ENCODE peak calls at places on chromosomes 5 and 9, in six cellular contexts. R is NCI-H2171; V is NCI-H1105; B is iris pigment epithelial cell; C is activated T-cell treated with anti-CD3 and anti-CD28 coated beads, Interleukin-2, amount 50 U/mL, for 1 hour; H is adipocyte. Q is an unnamed sample.

GRCh38 chr5:150137168-150137957 is 18.3 kb downstream of the PDGFRB start:
- DNase-seq in R (no peak), V (no peak), B (peak; percentile 65), C (no peak), H (peak; percentile 43), Q (no peak)

GRCh38 chr9:21871256-21871975 is 69.0 kb downstream of the MTAP start:
- DNase-seq in R (no peak), V (no peak), B (no peak), C (no peak), H (no peak), Q (no peak)

GRCh38 chr5:138543730-138544104 is 681 bp upstream of the ETF1 start:
- DNase-seq in R (no peak), V (no peak), B (peak; percentile 85), C (no peak), H (peak; percentile 88), Q (no peak)

GRCh38 chr5:58127486-58128220 is 332.2 kb downstream of the PLK2 start:
- DNase-seq in R (no peak), V (no peak), B (peak; percentile 48), C (no peak), H (no peak), Q (no peak)

GRCh38 chr9:89531766-89532165 is 33.9 kb upstream of the SEMA4D start:
- DNase-seq in R (no peak), V (no peak), B (no peak), C (no peak), H (no peak), Q (no peak)

GRCh38 chr9:107895524-107896001 is 406.0 kb upstream of the KLF4 start:
- DNase-seq in R (no peak), V (no peak), B (no peak), C (no peak), H (peak; percentile 89), Q (no peak)

GRCh38 chr5:132098151-132098594 is 24.6 kb downstream of the CSF2 start:
- DNase-seq in R (no peak), V (no peak), B (peak; percentile 63), C (no peak), H (peak; percentile 19), Q (no peak)

GRCh38 chr5:100789641-100790160 is 113.4 kb downstream of the ST8SIA4 start:
- DNase-seq in R (no peak), V (no peak), B (no peak), C (no peak), H (no peak), Q (no peak)

GRCh38 chr5:158514961-158515359 is 584.8 kb downstream of the EBF1 start:
- DNase-seq in R (no peak), V (no peak), B (no peak), C (no peak), H (peak; percentile 16), Q (no peak)

GRCh38 chr5:137374110-137374853 is 124.8 kb downstream of the SPOCK1 start:
- DNase-seq in R (peak; percentile 52), V (peak; percentile 82), B (no peak), C (no peak), H (no peak), Q (no peak)

GRCh38 chr9:22514866-22515265 is 68.2 kb downstream of the DMRTA1 start:
- DNase-seq in R (no peak), V (no peak), B (no peak), C (no peak), H (no peak), Q (no peak)

GRCh38 chr9:128124451-128124850 is 3.1 kb downstream of the PTGES2 start:
- DNase-seq in R (no peak), V (no peak), B (no peak), C (no peak), H (no peak), Q (no peak)

GRCh38 chr5:37187465-37187977 is 61.7 kb downstream of the CPLANE1 start:
- DNase-seq in R (no peak), V (no peak), B (no peak), C (no peak), H (no peak), Q (no peak)

GRCh38 chr9:113511856-113512761 is 48.6 kb downstream of the RGS3 start:
- DNase-seq in R (no peak), V (no peak), B (peak; percentile 64), C (peak; percentile 60), H (peak; percentile 14), Q (no peak)

GRCh38 chr9:113352006-113352405 is 2.7 kb downstream of the BSPRY start:
- DNase-seq in R (no peak), V (no peak), B (no peak), C (no peak), H (no peak), Q (no peak)

GRCh38 chr5:31720811-31721345 is 81.9 kb downstream of the PDZD2 start:
- DNase-seq in R (no peak), V (no peak), B (no peak), C (no peak), H (no peak), Q (peak; percentile 18)

GRCh38 chr9:136345281-136346156 is 18.0 kb downstream of the DNLZ start:
- DNase-seq in R (no peak), V (no peak), B (no peak), C (no peak), H (peak; percentile 34), Q (peak; percentile 88)

GRCh38 chr9:36407122-36407723 is 7.2 kb upstream of the RNF38 start:
- DNase-seq in R (no peak), V (peak; percentile 59), B (peak; percentile 59), C (peak; percentile 61), H (peak; percentile 83), Q (no peak)

GRCh38 chr9:12955510-12956163 is 180.8 kb downstream of the LURAP1L start:
- DNase-seq in R (no peak), V (no peak), B (no peak), C (no peak), H (no peak), Q (no peak)

GRCh38 chr5:85985167-85985566 is 632.6 kb upstream of the COX7C start:
- DNase-seq in R (no peak), V (no peak), B (no peak), C (no peak), H (no peak), Q (no peak)

GRCh38 chr5:27592231-27592630 is 553.8 kb upstream of the CDH9 start:
- DNase-seq in R (no peak), V (no peak), B (peak; percentile 73), C (no peak), H (no peak), Q (no peak)

GRCh38 chr9:12784461-12785250 is 9.8 kb downstream of the LURAP1L start:
- DNase-seq in R (no peak), V (no peak), B (peak; percentile 97), C (no peak), H (peak; percentile 85), Q (no peak)

GRCh38 chr5:125011419-125011818 is 265.0 kb upstream of the ZNF608 start:
- DNase-seq in R (no peak), V (no peak), B (no peak), C (no peak), H (no peak), Q (no peak)

GRCh38 chr9:87603854-87604490 is 106.3 kb downstream of the DAPK1 start:
- DNase-seq in R (no peak), V (no peak), B (no peak), C (no peak), H (no peak), Q (no peak)

GRCh38 chr9:96612105-96612965 is 7.3 kb downstream of the CDC14B start:
- DNase-seq in R (peak; percentile 18), V (peak; percentile 48), B (peak; percentile 94), C (no peak), H (peak; percentile 93), Q (peak; percentile 81)

GRCh38 chr9:125472926-125473701 is 211.5 kb downstream of the GAPVD1 start:
- DNase-seq in R (no peak), V (peak; percentile 4), B (peak; percentile 88), C (no peak), H (peak; percentile 71), Q (no peak)

GRCh38 chr5:165039748-165040147 is 1534.3 kb downstream of the MAT2B start:
- DNase-seq in R (no peak), V (no peak), B (no peak), C (no peak), H (no peak), Q (no peak)

GRCh38 chr9:84841915-84842314 is 172.4 kb downstream of the NTRK2 start:
- DNase-seq in R (no peak), V (no peak), B (no peak), C (no peak), H (no peak), Q (no peak)

GRCh38 chr9:92609142-92609500 is 60.8 kb downstream of the IPPK start:
- DNase-seq in R (no peak), V (no peak), B (no peak), C (no peak), H (no peak), Q (no peak)

GRCh38 chr9:91758491-91758981 is 191.5 kb downstream of the ROR2 start:
- DNase-seq in R (no peak), V (no peak), B (peak; percentile 58), C (peak; percentile 20), H (peak; percentile 77), Q (no peak)

GRCh38 chr5:123813937-123814624 is 302.1 kb downstream of the CSNK1G3 start:
- DNase-seq in R (no peak), V (peak; percentile 11), B (peak; percentile 39), C (no peak), H (peak; percentile 83), Q (no peak)

GRCh38 chr5:14720236-14720923 is 55.9 kb downstream of the OTULIN start:
- DNase-seq in R (no peak), V (no peak), B (peak; percentile 91), C (no peak), H (peak; percentile 82), Q (no peak)

GRCh38 chr9:96344458-96345180 is 38.9 kb downstream of the SLC35D2 start:
- DNase-seq in R (peak; percentile 83), V (peak; percentile 25), B (peak; percentile 92), C (no peak), H (peak; percentile 82), Q (peak; percentile 69)

GRCh38 chr9:70044450-70045307 is 1.0 kb downstream of the MAMDC2 start:
- DNase-seq in R (no peak), V (no peak), B (peak; percentile 70), C (no peak), H (peak; percentile 70), Q (no peak)

GRCh38 chr9:127608104-127608966 is 3.7 kb upstream of the STXBP1 start:
- DNase-seq in R (peak; percentile 99), V (peak; percentile 95), B (peak; percentile 33), C (peak; percentile 80), H (peak; percentile 50), Q (no peak)

GRCh38 chr5:16384804-16385203 is 80.8 kb downstream of the ZNF622 start:
- DNase-seq in R (no peak), V (no peak), B (no peak), C (no peak), H (no peak), Q (no peak)

GRCh38 chr9:10957878-10958277 is 345.1 kb upstream of the PTPRD start:
- DNase-seq in R (no peak), V (no peak), B (no peak), C (no peak), H (no peak), Q (no peak)